ENCODE peak calls at places on chromosome 1, in eight cellular contexts. R, C, L, G, M, B, D and P are unnamed samples.

GRCh38 chr1:10899490-10900264 is 103.2 kb upstream of the CASZ1 start:
- DNase-seq in R (no peak), C (no peak), L (no peak), G (no peak), M (peak), B (no peak), D (peak), P (no peak)

GRCh38 chr1:31576201-31576669 is at the start of gene TINAGL1:
- DNase-seq in R (peak), C (no peak), L (no peak), G (peak), M (peak), B (no peak), D (peak), P (peak)

GRCh38 chr1:215022723-215023122 is 59.8 kb upstream of the KCNK2 start:
- DNase-seq in R (no peak), C (no peak), L (no peak), G (no peak), M (no peak), B (no peak), D (no peak), P (no peak)

GRCh38 chr1:23224721-23225648 is 7.7 kb upstream of the HTR1D start:
- DNase-seq in R (peak), C (peak), L (no peak), G (no peak), M (no peak), B (no peak), D (no peak), P (no peak)

GRCh38 chr1:198497326-198498220 is 42.9 kb downstream of the ATP6V1G3 start:
- DNase-seq in R (no peak), C (no peak), L (peak), G (no peak), M (no peak), B (no peak), D (peak), P (no peak)

GRCh38 chr1:181142096-181143043 is 53.9 kb downstream of the IER5 start:
- DNase-seq in R (peak), C (peak), L (peak), G (peak), M (peak), B (peak), D (peak), P (peak)

GRCh38 chr1:229844675-229845074 is 218.6 kb downstream of the URB2 start:
- DNase-seq in R (no peak), C (no peak), L (no peak), G (no peak), M (peak), B (no peak), D (peak), P (no peak)

GRCh38 chr1:26739251-26739914 is 43.6 kb downstream of the ARID1A start:
- DNase-seq in R (no peak), C (no peak), L (no peak), G (no peak), M (no peak), B (peak), D (no peak), P (no peak)

GRCh38 chr1:36176151-36176949 is 20.4 kb downstream of the MAP7D1 start:
- DNase-seq in R (peak), C (no peak), L (no peak), G (no peak), M (no peak), B (no peak), D (no peak), P (peak)

GRCh38 chr1:21278208-21278861 is 11.9 kb downstream of the ECE1 start:
- DNase-seq in R (no peak), C (no peak), L (no peak), G (no peak), M (no peak), B (no peak), D (no peak), P (peak)

GRCh38 chr1:93346472-93346991 is 825 bp downstream of the DR1 start:
- DNase-seq in R (peak), C (peak), L (peak), G (no peak), M (peak), B (no peak), D (peak), P (peak)

GRCh38 chr1:2989976-2990375 is 31.3 kb upstream of the ACTRT2 start:
- DNase-seq in R (no peak), C (no peak), L (no peak), G (no peak), M (no peak), B (no peak), D (no peak), P (no peak)

GRCh38 chr1:44485229-44485932 is 80.3 kb downstream of the RNF220 start:
- DNase-seq in R (peak), C (no peak), L (no peak), G (no peak), M (peak), B (no peak), D (peak), P (no peak)

GRCh38 chr1:77975907-77976306 is 3.0 kb downstream of the FUBP1 start:
- DNase-seq in R (no peak), C (no peak), L (no peak), G (no peak), M (no peak), B (no peak), D (no peak), P (no peak)

GRCh38 chr1:70947864-70948263 is 99.8 kb downstream of the PTGER3 start:
- DNase-seq in R (no peak), C (no peak), L (no peak), G (no peak), M (no peak), B (no peak), D (no peak), P (no peak)

GRCh38 chr1:81125672-81126071 is 675.1 kb upstream of the ADGRL2 start:
- DNase-seq in R (no peak), C (no peak), L (no peak), G (no peak), M (peak), B (no peak), D (no peak), P (no peak)

GRCh38 chr1:1910651-1911389 is 4.2 kb upstream of the CALML6 start:
- DNase-seq in R (no peak), C (no peak), L (no peak), G (no peak), M (peak), B (no peak), D (no peak), P (no peak)

GRCh38 chr1:29800120-29800519 is 563.8 kb downstream of the PTPRU start:
- DNase-seq in R (no peak), C (peak), L (no peak), G (no peak), M (no peak), B (no peak), D (no peak), P (no peak)

GRCh38 chr1:232704694-232705680 is 75.1 kb upstream of the SIPA1L2 start:
- DNase-seq in R (no peak), C (peak), L (no peak), G (peak), M (peak), B (no peak), D (peak), P (no peak)

GRCh38 chr1:30697977-30698376 is 25.4 kb downstream of the MATN1 start:
- DNase-seq in R (no peak), C (peak), L (no peak), G (no peak), M (no peak), B (no peak), D (peak), P (no peak)

GRCh38 chr1:38034871-38035270 is 11.7 kb downstream of the POU3F1 start:
- DNase-seq in R (no peak), C (no peak), L (no peak), G (no peak), M (no peak), B (no peak), D (no peak), P (no peak)

GRCh38 chr1:210747890-210748289 is 386.1 kb downstream of the KCNH1 start:
- DNase-seq in R (no peak), C (no peak), L (no peak), G (no peak), M (no peak), B (no peak), D (no peak), P (no peak)

GRCh38 chr1:62438163-62438562 is 1.3 kb downstream of the USP1 start:
- DNase-seq in R (peak), C (no peak), L (peak), G (no peak), M (no peak), B (peak), D (peak), P (no peak)

GRCh38 chr1:228000416-228000815 is 6.4 kb upstream of the WNT3A start:
- DNase-seq in R (no peak), C (no peak), L (no peak), G (no peak), M (no peak), B (no peak), D (no peak), P (no peak)
- TF ChIP-seq EZH2phosphoT487 in R (no peak), C (no peak), L (no peak), G (no peak), M (no peak), B (no peak), D (no peak), P (no peak)

DNA sequence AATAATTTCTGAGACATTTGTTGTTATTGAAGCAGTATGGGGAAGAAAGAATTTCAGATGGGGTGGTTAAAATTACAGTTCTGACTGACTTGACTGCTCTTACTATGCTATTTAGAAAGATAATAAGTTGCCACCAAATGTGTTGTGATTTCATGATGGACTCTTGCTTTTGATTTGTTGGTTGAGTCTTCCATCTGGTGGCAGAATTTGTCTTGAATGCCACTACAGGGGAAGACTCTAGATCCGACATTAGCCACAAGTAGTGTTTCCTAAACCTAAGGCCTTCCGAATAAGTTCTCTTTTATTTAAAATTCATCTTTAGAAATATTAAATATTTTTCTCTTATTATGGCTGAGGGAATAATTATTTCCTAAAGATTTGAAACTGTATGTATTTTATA is 190.9 kb upstream of the ADGRL4 start:
- DNase-seq in R (peak), C (peak), L (no peak), G (peak), M (no peak), B (no peak), D (peak), P (peak)
- TF ChIP-seq CTCF in R (peak), C (peak), L (no peak), G (no peak), M (peak), B (peak), D (peak), P (peak)

GRCh38 chr1:109273570-109274288 is 9.2 kb downstream of the PSRC1 start:
- DNase-seq in R (no peak), C (no peak), L (no peak), G (no peak), M (no peak), B (no peak), D (no peak), P (no peak)

GRCh38 chr1:109272831-109273547 is 10.0 kb downstream of the PSRC1 start:
- DNase-seq in R (no peak), C (no peak), L (no peak), G (no peak), M (no peak), B (no peak), D (peak), P (no peak)

GRCh38 chr1:109272021-109272799 is 10.7 kb downstream of the PSRC1 start:
- DNase-seq in R (no peak), C (no peak), L (no peak), G (no peak), M (no peak), B (no peak), D (no peak), P (no peak)

GRCh38 chr1:109275706-109276345 is 7.1 kb downstream of the PSRC1 start:
- DNase-seq in R (no peak), C (peak), L (no peak), G (no peak), M (no peak), B (no peak), D (peak), P (no peak)

DNA sequence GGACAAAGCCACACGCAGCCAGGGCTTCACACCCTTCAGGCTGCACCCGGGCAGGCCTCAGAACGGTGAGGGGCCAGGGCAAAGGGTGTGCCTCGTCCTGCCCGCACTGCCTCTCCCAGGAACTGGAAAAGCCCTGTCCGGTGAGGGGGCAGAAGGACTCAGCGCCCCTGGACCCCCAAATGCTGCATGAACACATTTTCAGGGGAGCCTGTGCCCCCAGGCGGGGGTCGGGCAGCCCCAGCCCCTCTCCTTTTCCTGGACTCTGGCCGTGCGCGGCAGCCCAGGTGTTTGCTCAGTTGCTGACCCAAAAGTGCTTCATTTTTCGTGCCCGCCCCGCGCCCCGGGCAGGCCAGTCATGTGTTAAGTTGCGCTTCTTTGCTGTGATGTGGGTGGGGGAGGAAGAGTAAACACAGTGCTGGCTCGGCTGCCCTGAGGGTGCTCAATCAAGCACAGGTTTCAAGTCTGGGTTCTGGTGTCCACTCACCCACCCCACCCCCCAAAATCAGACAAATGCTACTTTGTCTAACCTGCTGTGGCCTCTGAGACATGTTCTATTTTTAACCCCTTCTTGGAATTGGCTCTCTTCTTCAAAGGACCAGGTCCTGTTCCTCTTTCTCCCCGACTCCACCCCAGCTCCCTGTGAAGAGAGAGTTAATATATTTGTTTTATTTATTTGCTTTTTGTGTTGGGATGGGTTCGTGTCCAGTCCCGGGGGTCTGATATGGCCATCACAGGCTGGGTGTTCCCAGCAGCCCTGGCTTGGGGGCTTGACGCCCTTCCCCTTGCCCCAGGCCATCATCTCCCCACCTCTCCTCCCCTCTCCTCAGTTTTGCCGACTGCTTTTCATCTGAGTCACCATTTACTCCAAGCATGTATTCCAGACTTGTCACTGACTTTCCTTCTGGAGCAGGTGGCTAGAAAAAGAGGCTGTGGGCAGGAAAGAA is 8.1 kb downstream of the PSRC1 start:
- DNase-seq in R (no peak), C (peak), L (no peak), G (peak), M (peak), B (no peak), D (peak), P (no peak)
- H3K4me2 ChIP-seq in R (no peak), C (peak), L (no peak), G (peak), M (peak), B (no peak), D (peak), P (no peak)

GRCh38 chr1:168119750-168120149 is 17.0 kb downstream of the GPR161 start:
- DNase-seq in R (no peak), C (no peak), L (no peak), G (no peak), M (no peak), B (no peak), D (no peak), P (no peak)

GRCh38 chr1:168116327-168116799 is 20.4 kb downstream of the GPR161 start:
- DNase-seq in R (no peak), C (no peak), L (no peak), G (no peak), M (peak), B (no peak), D (no peak), P (no peak)

DNA sequence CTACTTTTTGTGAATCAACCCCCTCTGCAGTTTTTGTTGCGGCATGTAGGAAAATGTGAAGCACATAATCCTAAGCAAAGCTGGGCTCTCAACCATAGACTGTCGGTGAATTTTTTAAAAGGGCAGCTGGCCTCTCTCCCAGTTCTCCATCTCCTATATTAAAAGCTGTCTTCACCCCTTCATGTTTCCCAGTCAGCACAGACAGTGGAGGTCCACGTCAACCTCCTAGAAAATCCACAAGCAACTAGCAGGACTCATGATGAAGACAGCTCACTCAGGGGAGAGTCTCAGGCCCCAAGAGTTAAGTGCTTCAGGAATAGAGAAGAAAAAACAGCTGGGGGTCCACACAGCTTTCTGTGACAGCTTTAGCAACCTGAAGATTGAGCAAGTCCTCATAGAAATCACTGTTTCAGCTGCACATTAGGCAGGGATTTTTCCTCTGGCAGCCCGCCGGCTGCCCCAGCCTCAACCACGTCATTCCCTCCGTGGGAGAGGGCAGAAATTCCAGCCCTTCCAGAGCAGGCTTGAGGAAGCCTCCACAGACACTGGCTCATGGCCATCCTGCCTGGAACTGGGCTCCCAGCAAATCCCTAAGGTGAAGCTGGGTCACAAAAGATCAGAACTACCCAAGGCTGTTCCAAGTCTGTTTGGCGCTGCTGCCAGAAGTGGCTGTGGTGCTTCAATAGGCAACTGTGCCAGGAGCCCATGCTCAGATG is 15.3 kb downstream of the GPR161 start:
- DNase-seq in R (no peak), C (no peak), L (no peak), G (no peak), M (peak), B (no peak), D (no peak), P (no peak)
- TF ChIP-seq EZH2phosphoT487 in R (no peak), C (no peak), L (no peak), G (no peak), M (no peak), B (no peak), D (no peak), P (no peak)